ENCODE peak calls at places on chromosomes 4 and X, in five cellular contexts. M is brain microvascular endothelial cell, P is fibroblast of the aortic adventitia, J is fibroblast of mammary gland, T is choroid plexus epithelial cell. S is an unnamed sample.

GRCh38 chrX:46642145-46642544 is 68.6 kb downstream of the CHST7 start:
- DNase-seq in T (peak), J (peak), P (peak), M (no peak), S (peak)

GRCh38 chrX:71493111-71493613 is 39.7 kb upstream of the OGT start:
- DNase-seq in T (peak), P (peak), J (peak), M (no peak), S (no peak)

GRCh38 chr4:123398151-123398802 is 1.7 kb downstream of the SPRY1 start:
- DNase-seq in J (peak), M (peak), T (peak), P (peak), S (no peak)

GRCh38 chr4:76987153-76987562 is 37.6 kb downstream of the SEPTIN11 start:
- DNase-seq in J (peak), P (peak), M (peak), T (peak), S (peak)

GRCh38 chrX:103211012-103211715 is 3.7 kb upstream of the BEX4 start:
- DNase-seq in P (peak), M (peak), T (peak), J (peak), S (peak)

GRCh38 chrX:10168226-10168625 is 11.5 kb downstream of the CLCN4 start:
- DNase-seq in T (no peak), M (no peak), J (no peak), P (no peak), S (no peak)

GRCh38 chr4:119729815-119730643 is 101.4 kb upstream of the PDE5A start:
- DNase-seq in M (peak), T (peak), P (peak), J (peak), S (peak)

GRCh38 chr4:4820264-4820663 is 39.2 kb upstream of the MSX1 start:
- DNase-seq in P (no peak), M (no peak), T (no peak), J (no peak), S (no peak)

GRCh38 chrX:20378291-20378920 is 111.7 kb upstream of the RPS6KA3 start:
- DNase-seq in J (peak), P (no peak), M (peak), T (no peak), S (peak)

GRCh38 chr4:165330666-165331065 is 3.2 kb downstream of the MSMO1 start:
- DNase-seq in J (no peak), T (no peak), M (no peak), P (no peak), S (no peak)

GRCh38 chr4:44446191-44446590 is 2.4 kb downstream of the KCTD8 start:
- DNase-seq in P (no peak), T (no peak), J (no peak), M (no peak), S (no peak)
- H3K4me3 ChIP-seq in P (peak), T (no peak), J (no peak), M (no peak), S (no peak)

DNA sequence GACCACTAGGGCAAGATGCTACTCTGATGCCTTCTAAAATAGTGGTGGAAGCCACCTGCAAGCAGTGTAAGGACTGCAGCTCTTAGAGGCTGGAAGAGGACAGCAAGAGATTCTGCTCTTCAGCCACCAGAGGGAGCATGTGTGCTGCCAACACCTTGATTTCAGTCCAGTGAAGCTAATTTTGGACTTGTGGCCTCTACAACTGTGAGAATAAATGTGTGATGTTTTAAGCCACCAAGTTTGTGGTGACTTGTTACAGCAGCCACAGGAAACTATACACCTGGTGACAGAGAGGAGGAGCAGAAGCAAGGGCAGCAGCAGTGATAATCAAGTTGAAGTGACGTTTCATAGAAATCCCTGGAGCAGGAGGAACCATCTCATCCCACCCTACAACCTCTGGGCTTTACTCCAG is 55.9 kb downstream of the FGFBP1 start:
- DNase-seq in M (peak), J (peak), P (peak), T (peak), S (peak)
- TF ChIP-seq CTCF in M (peak), J (peak), P (peak), T (peak), S (peak)

DNA sequence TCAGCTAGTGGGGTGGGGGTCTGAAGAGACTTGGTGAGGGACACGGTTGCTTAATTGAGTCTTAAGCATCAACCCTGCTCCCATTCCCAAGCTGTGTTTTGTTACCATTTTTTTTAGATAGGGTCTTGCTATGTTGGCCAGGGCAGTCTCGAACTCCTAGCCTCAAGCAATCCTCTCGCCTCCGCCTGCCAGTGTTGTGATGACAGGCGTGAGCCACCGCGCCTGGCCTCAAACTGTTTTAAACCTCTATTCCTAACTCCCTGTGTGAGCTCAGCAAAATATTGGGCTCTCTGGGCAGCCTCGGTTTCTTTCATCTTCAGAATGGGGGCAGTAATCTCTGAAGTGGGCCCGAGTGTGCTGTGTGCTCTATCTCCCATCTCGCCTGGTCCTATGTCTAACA is 26.3 kb upstream of the BCORL1 start:
- DNase-seq in M (no peak), J (no peak), P (no peak), T (no peak), S (no peak)
- H3K4me3 ChIP-seq in M (no peak), J (no peak), P (no peak), T (no peak), S (no peak)

DNA sequence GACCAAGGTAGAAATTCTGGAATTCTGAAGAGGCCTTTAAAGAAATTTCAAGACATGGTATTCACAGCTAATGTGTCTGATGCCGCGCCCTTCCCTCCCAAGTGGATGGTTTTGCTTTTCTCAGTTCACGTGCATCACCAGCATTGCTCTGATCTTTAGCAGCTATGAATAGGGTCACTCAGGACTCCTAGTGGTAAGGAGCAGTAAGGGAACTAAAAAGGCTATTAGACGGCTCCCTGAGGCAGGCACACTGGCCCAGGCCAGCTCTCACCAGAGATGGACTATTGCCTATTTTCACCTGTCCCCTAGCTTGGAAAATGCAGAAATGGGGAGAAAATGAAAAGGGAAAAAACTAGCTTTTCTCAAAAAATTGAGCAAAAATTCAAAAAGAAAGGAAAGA is 447.5 kb upstream of the RASGEF1B start:
- DNase-seq in T (peak), P (peak), M (peak), J (peak), S (peak)
- TF ChIP-seq CTCF in T (peak), P (peak), M (peak), J (peak), S (no peak)

DNA sequence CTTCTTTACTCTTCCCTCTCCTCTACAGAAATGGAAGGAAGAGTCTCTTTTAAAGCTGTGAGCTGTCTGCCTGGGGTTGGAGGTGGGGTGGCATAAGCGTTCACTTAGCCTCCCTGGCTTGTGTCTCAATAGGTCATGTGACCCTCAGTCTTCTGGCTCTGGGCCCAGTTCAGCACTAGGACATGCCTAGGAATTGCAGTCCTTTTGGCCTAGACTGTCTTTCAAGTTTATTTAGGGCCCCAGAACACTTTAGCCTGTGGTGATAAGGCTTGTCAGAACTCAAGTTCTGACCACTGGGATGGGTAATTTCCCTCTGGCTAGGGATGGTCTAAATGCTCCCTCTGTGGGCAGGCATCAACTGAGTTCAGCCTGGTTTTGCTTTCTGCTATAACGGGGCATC is 34.3 kb upstream of the ARMCX4 start:
- DNase-seq in M (no peak), J (peak), T (peak), P (peak), S (no peak)
- H3K4me3 ChIP-seq in M (no peak), J (no peak), T (no peak), P (no peak), S (no peak)